ENCODE peak calls at places on chromosomes 4 and X, in four cellular contexts. One of them, this sample, is unnamed. For H3K79me2, the result is how much of the 10 kb centered on the place peaks cover.

GRCh38 chr4:186918466-186918865 is 194.8 kb upstream of the FAT1 start:
- DNase-seq in SK-N-SH: no peak
- DNase-seq in H1: no peak
- DNase-seq in HCT116: no peak
- DNase-seq in this sample: no peak

GRCh38 chrX:111387470-111387869 is 24.5 kb downstream of the DCX start:
- DNase-seq in SK-N-SH: no peak
- DNase-seq in HCT116: no peak
- DNase-seq in H1: no peak
- DNase-seq in this sample: no peak

GRCh38 chr4:126821152-126821551 is 811.6 kb upstream of the INTU start:
- DNase-seq in SK-N-SH: no peak
- DNase-seq in HCT116: no peak
- DNase-seq in H1: no peak
- DNase-seq in this sample: no peak

GRCh38 chr4:39348371-39349265 is 17.5 kb downstream of the RFC1 start:
- DNase-seq in SK-N-SH: no peak
- DNase-seq in HCT116: no peak
- DNase-seq in H1: no peak
- DNase-seq in this sample: peak

GRCh38 chrX:20060961-20061868 is 55.5 kb downstream of the MAP7D2 start:
- DNase-seq in SK-N-SH: no peak
- DNase-seq in H1: no peak
- DNase-seq in HCT116: no peak
- DNase-seq in this sample: no peak

GRCh38 chr4:84877051-84877833 is 89.2 kb downstream of the WDFY3 start:
- DNase-seq in H1: no peak
- DNase-seq in SK-N-SH: no peak
- DNase-seq in HCT116: no peak
- DNase-seq in this sample: no peak

GRCh38 chrX:129932792-129933321 is 26.9 kb downstream of the UTP14A start:
- DNase-seq in H1: no peak
- DNase-seq in HCT116: no peak
- DNase-seq in SK-N-SH: no peak
- DNase-seq in this sample: peak

GRCh38 chrX:53128097-53128749 is 34.3 kb downstream of the KANTR start:
- DNase-seq in SK-N-SH: no peak
- DNase-seq in HCT116: no peak
- DNase-seq in H1: no peak
- DNase-seq in this sample: no peak

GRCh38 chrX:153303276-153304262 is 18.0 kb downstream of the PNMA6F start:
- DNase-seq in HCT116: no peak
- DNase-seq in H1: no peak
- DNase-seq in SK-N-SH: no peak
- DNase-seq in this sample: no peak

GRCh38 chr4:92618968-92619367 is 315.2 kb downstream of the GRID2 start:
- DNase-seq in SK-N-SH: no peak
- DNase-seq in HCT116: no peak
- DNase-seq in H1: no peak
- DNase-seq in this sample: no peak

GRCh38 chrX:67574696-67575095 is 30.9 kb downstream of the AR start:
- DNase-seq in SK-N-SH: no peak
- DNase-seq in H1: no peak
- DNase-seq in HCT116: no peak
- DNase-seq in this sample: no peak

GRCh38 chrX:67568769-67569168 is 24.9 kb downstream of the AR start:
- DNase-seq in H1: no peak
- DNase-seq in HCT116: no peak
- DNase-seq in SK-N-SH: no peak
- DNase-seq in this sample: no peak

GRCh38 chrX:67570839-67571238 is 27.0 kb downstream of the AR start:
- DNase-seq in H1: no peak
- DNase-seq in HCT116: no peak
- DNase-seq in SK-N-SH: no peak
- DNase-seq in this sample: no peak
- H3K79me2 ChIP-seq in H1: under half
- H3K79me2 ChIP-seq in HCT116: under half
- H3K79me2 ChIP-seq in SK-N-SH: under half
- H3K79me2 ChIP-seq in this sample: under half

DNA sequence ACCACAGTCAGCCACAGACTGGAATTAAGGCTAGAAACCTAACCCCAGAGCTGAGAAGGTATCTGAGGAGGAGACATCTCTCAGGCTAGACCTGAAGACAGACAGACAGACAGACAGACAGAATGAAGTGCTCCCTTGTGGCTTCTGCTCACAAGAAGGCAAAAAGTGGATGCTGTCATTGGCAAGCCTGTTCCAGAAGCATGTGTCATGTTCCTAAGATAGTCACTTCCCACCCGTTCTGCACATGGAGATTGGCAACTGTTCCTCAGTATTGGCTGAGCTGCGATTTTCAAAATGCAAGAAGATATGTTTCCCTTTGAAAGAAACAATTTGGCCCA is 166.4 kb downstream of the NSUN7 start:
- DNase-seq in H1: no peak
- DNase-seq in HCT116: no peak
- DNase-seq in SK-N-SH: no peak
- DNase-seq in this sample: no peak
- TF ChIP-seq JUND in H1: no peak
- TF ChIP-seq JUND in HCT116: no peak
- TF ChIP-seq JUND in SK-N-SH: no peak
- TF ChIP-seq JUND in this sample: no peak

DNA sequence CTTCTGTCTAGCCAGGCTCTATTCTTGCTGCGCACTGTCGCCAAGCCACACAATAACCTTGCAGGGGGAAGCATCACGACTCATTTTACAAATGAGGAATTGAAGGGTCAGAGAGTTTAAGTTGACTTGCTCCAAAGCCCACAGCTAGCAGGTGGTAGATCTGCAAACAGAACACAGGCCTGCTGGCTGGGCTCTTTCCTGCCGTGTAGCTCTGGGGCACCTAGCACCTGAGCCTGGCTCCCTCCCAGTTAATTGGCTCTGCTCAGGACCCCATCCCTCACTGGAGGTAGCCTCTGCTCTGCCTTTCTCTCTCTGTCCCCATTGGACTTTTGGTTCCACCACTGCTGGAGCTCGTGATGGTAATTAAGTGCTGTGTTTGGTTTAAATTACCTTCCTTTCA is 98.5 kb downstream of the NSUN7 start:
- DNase-seq in SK-N-SH: no peak
- DNase-seq in HCT116: no peak
- DNase-seq in H1: no peak
- DNase-seq in this sample: no peak
- H3K79me2 ChIP-seq in SK-N-SH: under half
- H3K79me2 ChIP-seq in HCT116: under half
- H3K79me2 ChIP-seq in H1: under half
- H3K79me2 ChIP-seq in this sample: under half

GRCh38 chrX:30572004-30572403 is 5.6 kb downstream of the TASL start:
- DNase-seq in H1: no peak
- DNase-seq in HCT116: no peak
- DNase-seq in SK-N-SH: no peak
- DNase-seq in this sample: no peak
- TF ChIP-seq JUND in H1: no peak
- TF ChIP-seq JUND in HCT116: no peak
- TF ChIP-seq JUND in SK-N-SH: no peak
- TF ChIP-seq JUND in this sample: no peak

DNA sequence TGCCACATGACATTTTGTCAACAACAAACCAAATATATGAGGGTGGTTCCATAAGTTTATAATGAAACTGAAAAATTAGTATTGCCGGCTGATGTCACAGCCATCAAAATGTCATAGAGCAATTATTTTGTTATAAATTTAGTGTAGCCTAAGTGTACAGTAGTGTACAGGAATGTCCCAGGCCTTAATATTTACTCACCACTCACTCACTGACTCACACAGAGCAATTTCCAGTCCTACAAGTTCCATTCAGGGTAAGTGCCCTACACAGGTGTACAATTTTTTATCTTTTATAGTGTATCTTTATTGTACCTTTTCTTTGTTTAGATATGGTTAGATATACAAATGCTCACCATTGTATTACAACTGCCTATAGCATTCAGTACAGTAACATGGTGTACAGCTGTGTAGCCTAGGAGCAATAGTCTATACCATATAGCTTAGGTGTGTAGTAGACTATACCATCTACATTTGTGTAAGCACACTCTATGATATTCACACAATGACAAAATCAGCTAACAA is 80.4 kb downstream of the FAM13A start:
- DNase-seq in HCT116: no peak
- DNase-seq in H1: no peak
- DNase-seq in SK-N-SH: no peak
- DNase-seq in this sample: no peak
- H3K79me2 ChIP-seq in HCT116: under half
- H3K79me2 ChIP-seq in H1: under half
- H3K79me2 ChIP-seq in SK-N-SH: under half
- H3K79me2 ChIP-seq in this sample: under half